ENCODE peak calls at places on chromosome 5, in nine cellular contexts. One of them, this sample, is unnamed.

GRCh38 chr5:167574381-167574780 is 717.1 kb upstream of the WWC1 start:
- DNase-seq in neural progenitor cell: no peak
- DNase-seq in pancreas: no peak
- DNase-seq in lower lobe of right lung: no peak
- DNase-seq in psoas muscle: no peak
- DNase-seq in upper lobe of left lung: no peak
- DNase-seq in thoracic aorta: no peak
- DNase-seq in thyroid gland: no peak
- DNase-seq in ascending aorta: no peak
- DNase-seq in this sample: no peak

GRCh38 chr5:92998456-92998855 is 582.6 kb downstream of the NR2F1-AS1 start:
- DNase-seq in psoas muscle: no peak
- DNase-seq in pancreas: no peak
- DNase-seq in thoracic aorta: no peak
- DNase-seq in thyroid gland: no peak
- DNase-seq in neural progenitor cell: no peak
- DNase-seq in upper lobe of left lung: no peak
- DNase-seq in ascending aorta: no peak
- DNase-seq in lower lobe of right lung: no peak
- DNase-seq in this sample: no peak

GRCh38 chr5:124102491-124102890 is 590.5 kb downstream of the CSNK1G3 start:
- DNase-seq in thyroid gland: no peak
- DNase-seq in psoas muscle: no peak
- DNase-seq in thoracic aorta: no peak
- DNase-seq in pancreas: no peak
- DNase-seq in upper lobe of left lung: no peak
- DNase-seq in neural progenitor cell: no peak
- DNase-seq in ascending aorta: no peak
- DNase-seq in lower lobe of right lung: no peak
- DNase-seq in this sample: no peak

GRCh38 chr5:128290152-128290858 is 206.7 kb downstream of the SLC12A2 start:
- DNase-seq in pancreas: no peak
- DNase-seq in thyroid gland: no peak
- DNase-seq in thoracic aorta: no peak
- DNase-seq in upper lobe of left lung: no peak
- DNase-seq in neural progenitor cell: no peak
- DNase-seq in psoas muscle: no peak
- DNase-seq in ascending aorta: no peak
- DNase-seq in lower lobe of right lung: no peak
- DNase-seq in this sample: no peak

GRCh38 chr5:142512041-142512679 is 173.7 kb downstream of the FGF1 start:
- DNase-seq in pancreas: no peak
- DNase-seq in thyroid gland: peak; percentile 37
- DNase-seq in neural progenitor cell: peak; percentile 31
- DNase-seq in ascending aorta: no peak
- DNase-seq in lower lobe of right lung: no peak
- DNase-seq in psoas muscle: peak; percentile 34
- DNase-seq in upper lobe of left lung: no peak
- DNase-seq in thoracic aorta: no peak
- DNase-seq in this sample: no peak

GRCh38 chr5:140648132-140648432 is 453 bp downstream of the IK start:
- DNase-seq in neural progenitor cell: no peak
- DNase-seq in ascending aorta: no peak
- DNase-seq in lower lobe of right lung: no peak
- DNase-seq in pancreas: no peak
- DNase-seq in upper lobe of left lung: no peak
- DNase-seq in thoracic aorta: no peak
- DNase-seq in psoas muscle: no peak
- DNase-seq in thyroid gland: no peak
- DNase-seq in this sample: no peak

GRCh38 chr5:171848006-171848405 is 62.4 kb downstream of the SMIM23 start:
- DNase-seq in pancreas: no peak
- DNase-seq in lower lobe of right lung: no peak
- DNase-seq in psoas muscle: no peak
- DNase-seq in neural progenitor cell: no peak
- DNase-seq in upper lobe of left lung: no peak
- DNase-seq in ascending aorta: no peak
- DNase-seq in thoracic aorta: no peak
- DNase-seq in thyroid gland: peak; percentile 63
- DNase-seq in this sample: no peak

GRCh38 chr5:58016329-58016728 is 443.6 kb downstream of the PLK2 start:
- DNase-seq in ascending aorta: no peak
- DNase-seq in lower lobe of right lung: no peak
- DNase-seq in upper lobe of left lung: no peak
- DNase-seq in psoas muscle: no peak
- DNase-seq in thoracic aorta: no peak
- DNase-seq in thyroid gland: no peak
- DNase-seq in pancreas: no peak
- DNase-seq in neural progenitor cell: peak; percentile 20
- DNase-seq in this sample: no peak

GRCh38 chr5:134290443-134290842 is 64.6 kb upstream of the PPP2CA start:
- DNase-seq in pancreas: no peak
- DNase-seq in upper lobe of left lung: no peak
- DNase-seq in psoas muscle: no peak
- DNase-seq in thoracic aorta: no peak
- DNase-seq in thyroid gland: no peak
- DNase-seq in neural progenitor cell: no peak
- DNase-seq in lower lobe of right lung: no peak
- DNase-seq in ascending aorta: no peak
- DNase-seq in this sample: no peak

GRCh38 chr5:25544652-25545249 is 900.0 kb upstream of the CDH10 start:
- DNase-seq in upper lobe of left lung: no peak
- DNase-seq in ascending aorta: no peak
- DNase-seq in lower lobe of right lung: no peak
- DNase-seq in thyroid gland: no peak
- DNase-seq in pancreas: no peak
- DNase-seq in psoas muscle: no peak
- DNase-seq in neural progenitor cell: peak; percentile 73
- DNase-seq in thoracic aorta: no peak
- DNase-seq in this sample: no peak

GRCh38 chr5:93421498-93421897 is 159.5 kb downstream of the NR2F1-AS1 start:
- DNase-seq in neural progenitor cell: peak; percentile 92
- DNase-seq in thoracic aorta: no peak
- DNase-seq in ascending aorta: no peak
- DNase-seq in psoas muscle: no peak
- DNase-seq in pancreas: no peak
- DNase-seq in thyroid gland: no peak
- DNase-seq in upper lobe of left lung: no peak
- DNase-seq in lower lobe of right lung: no peak
- DNase-seq in this sample: no peak

GRCh38 chr5:151810907-151811306 is 39.2 kb downstream of the G3BP1 start:
- DNase-seq in psoas muscle: no peak
- DNase-seq in pancreas: no peak
- DNase-seq in lower lobe of right lung: no peak
- DNase-seq in upper lobe of left lung: no peak
- DNase-seq in thyroid gland: no peak
- DNase-seq in thoracic aorta: no peak
- DNase-seq in ascending aorta: no peak
- DNase-seq in neural progenitor cell: no peak
- DNase-seq in this sample: no peak

GRCh38 chr5:138369249-138369648 is 16.8 kb downstream of the KDM3B start:
- DNase-seq in thoracic aorta: no peak
- DNase-seq in neural progenitor cell: no peak
- DNase-seq in upper lobe of left lung: no peak
- DNase-seq in ascending aorta: no peak
- DNase-seq in thyroid gland: no peak
- DNase-seq in lower lobe of right lung: no peak
- DNase-seq in psoas muscle: no peak
- DNase-seq in pancreas: no peak
- DNase-seq in this sample: no peak

GRCh38 chr5:65151632-65152031 is 330.1 kb downstream of the ADAMTS6 start:
- DNase-seq in pancreas: no peak
- DNase-seq in psoas muscle: no peak
- DNase-seq in neural progenitor cell: no peak
- DNase-seq in thoracic aorta: no peak
- DNase-seq in ascending aorta: no peak
- DNase-seq in thyroid gland: no peak
- DNase-seq in upper lobe of left lung: no peak
- DNase-seq in lower lobe of right lung: no peak
- DNase-seq in this sample: no peak

GRCh38 chr5:157820593-157821252 is 38.2 kb downstream of the CLINT1 start:
- DNase-seq in neural progenitor cell: peak; percentile 74
- DNase-seq in psoas muscle: no peak
- DNase-seq in ascending aorta: no peak
- DNase-seq in upper lobe of left lung: no peak
- DNase-seq in thoracic aorta: no peak
- DNase-seq in pancreas: no peak
- DNase-seq in lower lobe of right lung: no peak
- DNase-seq in thyroid gland: peak; percentile 33
- DNase-seq in this sample: no peak

GRCh38 chr5:120532835-120533234 is 68.7 kb downstream of the PRR16 start:
- DNase-seq in lower lobe of right lung: no peak
- DNase-seq in ascending aorta: no peak
- DNase-seq in neural progenitor cell: peak; percentile 69
- DNase-seq in psoas muscle: no peak
- DNase-seq in pancreas: no peak
- DNase-seq in thoracic aorta: no peak
- DNase-seq in thyroid gland: no peak
- DNase-seq in upper lobe of left lung: no peak
- DNase-seq in this sample: no peak

GRCh38 chr5:171861383-171861782 is 75.8 kb downstream of the SMIM23 start:
- DNase-seq in upper lobe of left lung: no peak
- DNase-seq in thyroid gland: no peak
- DNase-seq in ascending aorta: no peak
- DNase-seq in neural progenitor cell: no peak
- DNase-seq in psoas muscle: no peak
- DNase-seq in lower lobe of right lung: no peak
- DNase-seq in thoracic aorta: no peak
- DNase-seq in pancreas: no peak
- DNase-seq in this sample: no peak

GRCh38 chr5:54732108-54732507 is 214.5 kb downstream of the SNX18 start:
- DNase-seq in lower lobe of right lung: no peak
- DNase-seq in thoracic aorta: no peak
- DNase-seq in psoas muscle: no peak
- DNase-seq in pancreas: no peak
- DNase-seq in thyroid gland: no peak
- DNase-seq in neural progenitor cell: no peak
- DNase-seq in upper lobe of left lung: no peak
- DNase-seq in ascending aorta: no peak
- DNase-seq in this sample: no peak

GRCh38 chr5:54785729-54786548 is 199.5 kb downstream of the ESM1 start:
- DNase-seq in psoas muscle: no peak
- DNase-seq in ascending aorta: peak; percentile 16
- DNase-seq in thyroid gland: peak; percentile 85
- DNase-seq in pancreas: no peak
- DNase-seq in lower lobe of right lung: peak; percentile 71
- DNase-seq in thoracic aorta: peak; percentile 24
- DNase-seq in upper lobe of left lung: no peak
- DNase-seq in neural progenitor cell: no peak
- DNase-seq in this sample: no peak

GRCh38 chr5:174920906-174921550 is 196.6 kb downstream of the MSX2 start:
- DNase-seq in upper lobe of left lung: no peak
- DNase-seq in lower lobe of right lung: no peak
- DNase-seq in thoracic aorta: no peak
- DNase-seq in pancreas: no peak
- DNase-seq in ascending aorta: no peak
- DNase-seq in psoas muscle: no peak
- DNase-seq in neural progenitor cell: peak; percentile 50
- DNase-seq in thyroid gland: no peak
- DNase-seq in this sample: no peak

GRCh38 chr5:176889321-176890280 is 9.5 kb downstream of the HK3 start:
- DNase-seq in thyroid gland: no peak
- DNase-seq in pancreas: no peak
- DNase-seq in neural progenitor cell: no peak
- DNase-seq in lower lobe of right lung: peak; percentile 41
- DNase-seq in psoas muscle: no peak
- DNase-seq in ascending aorta: no peak
- DNase-seq in upper lobe of left lung: peak; percentile 52
- DNase-seq in thoracic aorta: no peak
- DNase-seq in this sample: no peak

DNA sequence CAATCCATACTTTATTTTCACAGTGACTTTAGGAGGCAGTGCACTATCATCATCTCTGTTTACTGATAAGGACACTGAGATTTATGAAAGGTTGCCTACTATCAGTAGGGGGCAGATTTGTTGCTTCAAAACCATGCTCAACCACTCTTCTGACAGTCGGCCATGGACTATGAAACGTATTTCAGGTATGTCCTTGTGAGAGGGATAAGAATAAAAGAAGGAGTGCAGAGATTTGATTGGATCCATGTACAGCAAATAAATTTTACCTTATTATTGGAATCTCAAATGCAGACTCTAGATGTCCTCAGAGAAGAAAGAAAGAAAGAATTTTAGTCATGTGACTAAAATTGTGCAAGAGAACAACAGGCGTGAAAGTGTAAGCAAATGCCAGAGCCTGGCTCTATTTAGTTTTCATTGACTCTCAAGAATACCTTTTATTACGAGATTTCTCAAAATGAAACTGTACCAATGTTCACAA is 296.6 kb upstream of the RASA1 start:
- DNase-seq in psoas muscle: no peak
- DNase-seq in pancreas: no peak
- DNase-seq in upper lobe of left lung: no peak
- DNase-seq in lower lobe of right lung: no peak
- DNase-seq in neural progenitor cell: no peak
- DNase-seq in thoracic aorta: no peak
- DNase-seq in thyroid gland: no peak
- DNase-seq in ascending aorta: no peak
- DNase-seq in this sample: no peak
- TF ChIP-seq CTCF in psoas muscle: peak; percentile 3
- TF ChIP-seq CTCF in pancreas: no peak
- TF ChIP-seq CTCF in upper lobe of left lung: no peak
- TF ChIP-seq CTCF in lower lobe of right lung: peak; percentile 14
- TF ChIP-seq CTCF in neural progenitor cell: no peak
- TF ChIP-seq CTCF in thoracic aorta: no peak
- TF ChIP-seq CTCF in thyroid gland: no peak
- TF ChIP-seq CTCF in ascending aorta: no peak
- TF ChIP-seq CTCF in this sample: peak; percentile 8

GRCh38 chr5:179415291-179416060 is 70.2 kb upstream of the ADAMTS2 start:
- DNase-seq in ascending aorta: no peak
- DNase-seq in thyroid gland: no peak
- DNase-seq in thoracic aorta: no peak
- DNase-seq in upper lobe of left lung: no peak
- DNase-seq in neural progenitor cell: no peak
- DNase-seq in pancreas: no peak
- DNase-seq in psoas muscle: no peak
- DNase-seq in lower lobe of right lung: no peak
- DNase-seq in this sample: no peak
- H3K9me3 ChIP-seq in ascending aorta: no peaks in the 10 kb centered on the region
- H3K9me3 ChIP-seq in thyroid gland: no peaks in the 10 kb centered on the region
- H3K9me3 ChIP-seq in thoracic aorta: no peaks in the 10 kb centered on the region
- H3K9me3 ChIP-seq in upper lobe of left lung: no peaks in the 10 kb centered on the region
- H3K9me3 ChIP-seq in neural progenitor cell: no peaks in the 10 kb centered on the region
- H3K9me3 ChIP-seq in pancreas: no peaks in the 10 kb centered on the region
- H3K9me3 ChIP-seq in psoas muscle: no peaks in the 10 kb centered on the region
- H3K9me3 ChIP-seq in lower lobe of right lung: no peaks in the 10 kb centered on the region
- H3K9me3 ChIP-seq in this sample: no peaks in the 10 kb centered on the region

GRCh38 chr5:146007270-146007669 is 70.9 kb downstream of the SH3RF2 start:
- DNase-seq in psoas muscle: no peak
- DNase-seq in upper lobe of left lung: no peak
- DNase-seq in ascending aorta: no peak
- DNase-seq in neural progenitor cell: no peak
- DNase-seq in thoracic aorta: no peak
- DNase-seq in lower lobe of right lung: no peak
- DNase-seq in pancreas: no peak
- DNase-seq in thyroid gland: no peak
- DNase-seq in this sample: no peak
- TF ChIP-seq CTCF in psoas muscle: no peak
- TF ChIP-seq CTCF in upper lobe of left lung: no peak
- TF ChIP-seq CTCF in ascending aorta: no peak
- TF ChIP-seq CTCF in neural progenitor cell: peak; percentile 24
- TF ChIP-seq CTCF in thoracic aorta: no peak
- TF ChIP-seq CTCF in lower lobe of right lung: no peak
- TF ChIP-seq CTCF in pancreas: no peak
- TF ChIP-seq CTCF in thyroid gland: no peak
- TF ChIP-seq CTCF in this sample: no peak

GRCh38 chr5:168869615-168870227 is 290.6 kb upstream of the PANK3 start:
- DNase-seq in thoracic aorta: no peak
- DNase-seq in thyroid gland: no peak
- DNase-seq in upper lobe of left lung: no peak
- DNase-seq in neural progenitor cell: no peak
- DNase-seq in lower lobe of right lung: no peak
- DNase-seq in psoas muscle: no peak
- DNase-seq in pancreas: no peak
- DNase-seq in ascending aorta: no peak
- DNase-seq in this sample: no peak
- H3K9me3 ChIP-seq in thoracic aorta: no peaks in the 10 kb centered on the region
- H3K9me3 ChIP-seq in thyroid gland: no peaks in the 10 kb centered on the region
- H3K9me3 ChIP-seq in upper lobe of left lung: no peaks in the 10 kb centered on the region
- H3K9me3 ChIP-seq in neural progenitor cell: no peaks in the 10 kb centered on the region
- H3K9me3 ChIP-seq in lower lobe of right lung: no peaks in the 10 kb centered on the region
- H3K9me3 ChIP-seq in psoas muscle: no peaks in the 10 kb centered on the region
- H3K9me3 ChIP-seq in pancreas: no peaks in the 10 kb centered on the region
- H3K9me3 ChIP-seq in ascending aorta: no peaks in the 10 kb centered on the region
- H3K9me3 ChIP-seq in this sample: no peaks in the 10 kb centered on the region